ENCODE peak calls at places on chromosomes 4 and X, in five cellular contexts. O is AG04450; Y is sigmoid colon; P is CD4-positive, alpha-beta T cell; S is mucosa of descending colon. R is an unnamed sample.

GRCh38 chrX:3679669-3680068 is 33.8 kb downstream of the PRKX start:
- DNase-seq in O (no peak), S (peak; percentile 70), Y (no peak), P (no peak), R (no peak)

GRCh38 chr4:8773124-8773931 is 98.3 kb downstream of the HMX1 start:
- DNase-seq in S (no peak), P (no peak), O (no peak), Y (peak; percentile 35), R (peak; percentile 56)

GRCh38 chrX:24357101-24357500 is 3.3 kb upstream of the SUPT20HL1 start:
- DNase-seq in O (no peak), P (no peak), Y (no peak), S (no peak), R (no peak)

GRCh38 chr4:8545439-8545765 is 34.8 kb upstream of the GPR78 start:
- DNase-seq in P (no peak), Y (no peak), S (no peak), O (no peak), R (no peak)

GRCh38 chrX:39331062-39331704 is 529.9 kb downstream of the MID1IP1 start:
- DNase-seq in P (no peak), S (no peak), O (no peak), Y (no peak), R (no peak)

GRCh38 chr4:7860600-7861158 is 79.0 kb downstream of the AFAP1 start:
- DNase-seq in Y (peak; percentile 62), P (no peak), O (no peak), S (no peak), R (no peak)

GRCh38 chr4:47703964-47704363 is 133.9 kb downstream of the CORIN start:
- DNase-seq in O (no peak), P (no peak), Y (no peak), S (no peak), R (no peak)

GRCh38 chr4:152773322-152773721 is 6.2 kb downstream of the TIGD4 start:
- DNase-seq in Y (no peak), P (no peak), S (no peak), O (no peak), R (no peak)

GRCh38 chrX:71514367-71515038 is 18.4 kb upstream of the OGT start:
- DNase-seq in Y (no peak), P (no peak), S (peak; percentile 15), O (no peak), R (no peak)

GRCh38 chrX:83160096-83160495 is 348.0 kb upstream of the POU3F4 start:
- DNase-seq in Y (no peak), S (no peak), O (no peak), P (no peak), R (no peak)

GRCh38 chrX:101708180-101708579 is 48.5 kb upstream of the ARMCX2 start:
- DNase-seq in S (no peak), P (no peak), O (no peak), Y (no peak), R (no peak)

GRCh38 chr4:7291372-7292135 is 99.2 kb downstream of the SORCS2 start:
- DNase-seq in Y (peak; percentile 90), S (peak; percentile 24), O (no peak), P (no peak), R (no peak)

GRCh38 chr4:7295917-7296660 is 103.8 kb downstream of the SORCS2 start:
- DNase-seq in O (no peak), Y (no peak), S (peak; percentile 27), P (no peak), R (no peak)

GRCh38 chr4:23934915-23935314 is 45.1 kb upstream of the PPARGC1A start:
- DNase-seq in P (no peak), S (peak; percentile 26), O (peak; percentile 73), Y (peak; percentile 88), R (no peak)

GRCh38 chr4:98786866-98787265 is 128.5 kb upstream of the TSPAN5 start:
- DNase-seq in S (no peak), Y (no peak), P (no peak), O (no peak), R (no peak)

GRCh38 chrX:41019041-41019392 is 66.2 kb upstream of the USP9X start:
- DNase-seq in S (no peak), O (no peak), P (no peak), Y (no peak), R (no peak)
- TF ChIP-seq CTCF in S (no peak), O (no peak), P (no peak), Y (no peak), R (no peak)

GRCh38 chr4:186368291-186368690 is 102.3 kb downstream of the F11 start:
- DNase-seq in O (no peak), S (no peak), P (no peak), Y (no peak), R (no peak)

GRCh38 chr4:186360551-186360950 is 94.6 kb downstream of the F11 start:
- DNase-seq in S (no peak), P (no peak), O (no peak), Y (no peak), R (no peak)

GRCh38 chr4:186366326-186366725 is 100.3 kb downstream of the F11 start:
- DNase-seq in O (no peak), P (no peak), S (no peak), Y (no peak), R (no peak)
- TF ChIP-seq CTCF in O (no peak), P (no peak), S (no peak), Y (no peak), R (no peak)

DNA sequence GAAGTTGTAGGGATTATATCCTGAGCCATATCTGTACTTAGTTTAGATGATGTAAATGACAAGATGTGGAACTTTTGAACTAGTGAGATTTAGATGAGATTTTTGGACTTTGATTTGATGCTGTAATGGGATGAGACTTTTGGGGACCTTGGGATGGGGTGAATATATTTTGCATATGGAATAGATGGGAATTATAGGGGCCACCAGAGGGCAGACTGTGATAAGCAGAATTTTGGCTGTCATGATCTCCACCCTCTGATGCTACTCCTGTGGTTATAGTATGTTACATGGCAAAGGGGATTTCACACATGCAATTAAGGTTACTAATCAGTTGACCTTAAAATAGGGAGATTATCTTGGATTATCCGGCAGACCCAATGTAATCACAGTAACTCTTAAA is 214.0 kb upstream of the NHS start:
- DNase-seq in O (no peak), P (no peak), S (no peak), Y (no peak), R (no peak)
- TF ChIP-seq CTCF in O (peak; percentile 19), P (no peak), S (no peak), Y (no peak), R (peak; percentile 30)

GRCh38 chr4:109826719-109827118 is 1.1 kb upstream of the RRH start:
- DNase-seq in S (no peak), Y (no peak), O (no peak), P (no peak), R (no peak)
- TF ChIP-seq CTCF in S (no peak), Y (peak; percentile 27), O (peak; percentile 67), P (peak; percentile 64), R (peak; percentile 78)

DNA sequence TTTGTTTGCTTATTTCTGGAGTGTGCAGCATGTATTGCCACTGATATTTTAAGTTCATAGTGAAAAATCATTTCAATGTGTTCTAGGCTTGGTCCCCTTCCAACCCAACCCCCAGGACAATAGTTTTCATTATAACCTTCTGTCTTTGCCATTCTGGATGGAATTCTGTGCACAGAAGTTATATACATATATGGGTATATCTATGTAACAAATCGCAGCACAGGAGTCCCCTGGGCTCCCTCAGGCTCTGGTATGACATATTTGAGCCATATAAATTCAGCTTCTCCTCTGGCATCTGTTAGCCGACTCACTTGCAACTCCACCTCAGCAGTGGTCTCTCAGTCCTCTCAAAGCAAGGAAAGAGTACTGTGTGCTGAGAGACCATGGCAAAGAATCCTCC is at the start of gene TNMD:
- DNase-seq in Y (no peak), P (no peak), O (no peak), S (no peak), R (no peak)
- TF ChIP-seq CTCF in Y (no peak), P (no peak), O (no peak), S (no peak), R (no peak)